ENCODE peak calls at places on chromosomes 5 and 9, in nine cellular contexts. One of them, this sample, is unnamed.

GRCh38 chr9:133729646-133730281 is 8.4 kb downstream of the SARDH start:
- DNase-seq in astrocyte of the spinal cord: no peak
- DNase-seq in esophagus squamous epithelium: no peak
- DNase-seq in glutamatergic neuron: no peak
- DNase-seq in GM13977: no peak
- DNase-seq in cardiac muscle cell: no peak
- DNase-seq in brain microvascular endothelial cell: no peak
- DNase-seq in breast epithelium: peak
- DNase-seq in osteocyte: peak
- DNase-seq in this sample: no peak

GRCh38 chr5:124644582-124644981 is 101.9 kb downstream of the ZNF608 start:
- DNase-seq in astrocyte of the spinal cord: no peak
- DNase-seq in esophagus squamous epithelium: no peak
- DNase-seq in glutamatergic neuron: no peak
- DNase-seq in GM13977: no peak
- DNase-seq in cardiac muscle cell: no peak
- DNase-seq in brain microvascular endothelial cell: no peak
- DNase-seq in breast epithelium: no peak
- DNase-seq in osteocyte: no peak
- DNase-seq in this sample: no peak

GRCh38 chr5:171577940-171578856 is 158.8 kb downstream of the FGF18 start:
- DNase-seq in astrocyte of the spinal cord: no peak
- DNase-seq in esophagus squamous epithelium: no peak
- DNase-seq in glutamatergic neuron: no peak
- DNase-seq in GM13977: no peak
- DNase-seq in cardiac muscle cell: no peak
- DNase-seq in brain microvascular endothelial cell: no peak
- DNase-seq in breast epithelium: no peak
- DNase-seq in osteocyte: peak
- DNase-seq in this sample: no peak

GRCh38 chr9:99076483-99077171 is 28.3 kb upstream of the TGFBR1 start:
- DNase-seq in astrocyte of the spinal cord: no peak
- DNase-seq in esophagus squamous epithelium: no peak
- DNase-seq in glutamatergic neuron: no peak
- DNase-seq in GM13977: peak
- DNase-seq in cardiac muscle cell: no peak
- DNase-seq in brain microvascular endothelial cell: no peak
- DNase-seq in breast epithelium: no peak
- DNase-seq in osteocyte: no peak
- DNase-seq in this sample: no peak

GRCh38 chr9:125534934-125535701 is 171.9 kb downstream of the MAPKAP1 start:
- DNase-seq in astrocyte of the spinal cord: no peak
- DNase-seq in esophagus squamous epithelium: no peak
- DNase-seq in glutamatergic neuron: no peak
- DNase-seq in GM13977: no peak
- DNase-seq in cardiac muscle cell: peak
- DNase-seq in brain microvascular endothelial cell: no peak
- DNase-seq in breast epithelium: no peak
- DNase-seq in osteocyte: no peak
- DNase-seq in this sample: no peak

GRCh38 chr5:17327048-17327447 is 109.6 kb downstream of the BASP1 start:
- DNase-seq in astrocyte of the spinal cord: no peak
- DNase-seq in esophagus squamous epithelium: no peak
- DNase-seq in glutamatergic neuron: no peak
- DNase-seq in GM13977: no peak
- DNase-seq in cardiac muscle cell: peak
- DNase-seq in brain microvascular endothelial cell: no peak
- DNase-seq in breast epithelium: no peak
- DNase-seq in osteocyte: no peak
- DNase-seq in this sample: no peak

GRCh38 chr5:179313849-179314521 is 31.3 kb downstream of the ADAMTS2 start:
- DNase-seq in astrocyte of the spinal cord: peak
- DNase-seq in esophagus squamous epithelium: no peak
- DNase-seq in glutamatergic neuron: peak
- DNase-seq in GM13977: no peak
- DNase-seq in cardiac muscle cell: no peak
- DNase-seq in brain microvascular endothelial cell: no peak
- DNase-seq in breast epithelium: peak
- DNase-seq in osteocyte: no peak
- DNase-seq in this sample: no peak

GRCh38 chr5:43652537-43653302 is 49.7 kb downstream of the NNT start:
- DNase-seq in astrocyte of the spinal cord: no peak
- DNase-seq in esophagus squamous epithelium: no peak
- DNase-seq in glutamatergic neuron: no peak
- DNase-seq in GM13977: no peak
- DNase-seq in cardiac muscle cell: no peak
- DNase-seq in brain microvascular endothelial cell: no peak
- DNase-seq in breast epithelium: no peak
- DNase-seq in osteocyte: no peak
- DNase-seq in this sample: no peak

GRCh38 chr5:75550597-75550996 is 38.9 kb downstream of the POLK start:
- DNase-seq in astrocyte of the spinal cord: no peak
- DNase-seq in esophagus squamous epithelium: no peak
- DNase-seq in glutamatergic neuron: no peak
- DNase-seq in GM13977: no peak
- DNase-seq in cardiac muscle cell: no peak
- DNase-seq in brain microvascular endothelial cell: no peak
- DNase-seq in breast epithelium: no peak
- DNase-seq in osteocyte: no peak
- DNase-seq in this sample: no peak

GRCh38 chr9:12178634-12179033 is 514.6 kb upstream of the TYRP1 start:
- DNase-seq in astrocyte of the spinal cord: no peak
- DNase-seq in esophagus squamous epithelium: no peak
- DNase-seq in glutamatergic neuron: no peak
- DNase-seq in GM13977: no peak
- DNase-seq in cardiac muscle cell: no peak
- DNase-seq in brain microvascular endothelial cell: no peak
- DNase-seq in breast epithelium: no peak
- DNase-seq in osteocyte: no peak
- DNase-seq in this sample: no peak

GRCh38 chr9:113574381-113575262 is 111.1 kb downstream of the RGS3 start:
- DNase-seq in astrocyte of the spinal cord: no peak
- DNase-seq in esophagus squamous epithelium: no peak
- DNase-seq in glutamatergic neuron: no peak
- DNase-seq in GM13977: no peak
- DNase-seq in cardiac muscle cell: no peak
- DNase-seq in brain microvascular endothelial cell: no peak
- DNase-seq in breast epithelium: peak
- DNase-seq in osteocyte: no peak
- DNase-seq in this sample: no peak

GRCh38 chr5:113748403-113748802 is 234.9 kb downstream of the YTHDC2 start:
- DNase-seq in astrocyte of the spinal cord: no peak
- DNase-seq in esophagus squamous epithelium: no peak
- DNase-seq in glutamatergic neuron: no peak
- DNase-seq in GM13977: no peak
- DNase-seq in cardiac muscle cell: no peak
- DNase-seq in brain microvascular endothelial cell: no peak
- DNase-seq in breast epithelium: no peak
- DNase-seq in osteocyte: no peak
- DNase-seq in this sample: no peak

GRCh38 chr9:10127867-10128266 is 484.9 kb downstream of the PTPRD start:
- DNase-seq in astrocyte of the spinal cord: peak
- DNase-seq in esophagus squamous epithelium: no peak
- DNase-seq in glutamatergic neuron: no peak
- DNase-seq in GM13977: no peak
- DNase-seq in cardiac muscle cell: no peak
- DNase-seq in brain microvascular endothelial cell: no peak
- DNase-seq in breast epithelium: no peak
- DNase-seq in osteocyte: no peak
- DNase-seq in this sample: no peak

GRCh38 chr5:127958421-127959011 is 125.0 kb upstream of the SLC12A2 start:
- DNase-seq in astrocyte of the spinal cord: no peak
- DNase-seq in esophagus squamous epithelium: no peak
- DNase-seq in glutamatergic neuron: no peak
- DNase-seq in GM13977: no peak
- DNase-seq in cardiac muscle cell: no peak
- DNase-seq in brain microvascular endothelial cell: no peak
- DNase-seq in breast epithelium: no peak
- DNase-seq in osteocyte: no peak
- DNase-seq in this sample: no peak

GRCh38 chr5:73947876-73948275 is 321.9 kb downstream of the ARHGEF28 start:
- DNase-seq in astrocyte of the spinal cord: no peak
- DNase-seq in esophagus squamous epithelium: no peak
- DNase-seq in glutamatergic neuron: no peak
- DNase-seq in GM13977: no peak
- DNase-seq in cardiac muscle cell: no peak
- DNase-seq in brain microvascular endothelial cell: no peak
- DNase-seq in breast epithelium: no peak
- DNase-seq in osteocyte: no peak
- DNase-seq in this sample: no peak

GRCh38 chr9:136100700-136101614 is 5.9 kb upstream of the NACC2 start:
- DNase-seq in astrocyte of the spinal cord: no peak
- DNase-seq in esophagus squamous epithelium: no peak
- DNase-seq in glutamatergic neuron: no peak
- DNase-seq in GM13977: no peak
- DNase-seq in cardiac muscle cell: no peak
- DNase-seq in brain microvascular endothelial cell: no peak
- DNase-seq in breast epithelium: no peak
- DNase-seq in osteocyte: no peak
- DNase-seq in this sample: no peak

GRCh38 chr5:73994963-73995362 is 369.0 kb downstream of the ARHGEF28 start:
- DNase-seq in astrocyte of the spinal cord: no peak
- DNase-seq in esophagus squamous epithelium: no peak
- DNase-seq in glutamatergic neuron: no peak
- DNase-seq in GM13977: no peak
- DNase-seq in cardiac muscle cell: no peak
- DNase-seq in brain microvascular endothelial cell: no peak
- DNase-seq in breast epithelium: no peak
- DNase-seq in osteocyte: no peak
- DNase-seq in this sample: no peak

DNA sequence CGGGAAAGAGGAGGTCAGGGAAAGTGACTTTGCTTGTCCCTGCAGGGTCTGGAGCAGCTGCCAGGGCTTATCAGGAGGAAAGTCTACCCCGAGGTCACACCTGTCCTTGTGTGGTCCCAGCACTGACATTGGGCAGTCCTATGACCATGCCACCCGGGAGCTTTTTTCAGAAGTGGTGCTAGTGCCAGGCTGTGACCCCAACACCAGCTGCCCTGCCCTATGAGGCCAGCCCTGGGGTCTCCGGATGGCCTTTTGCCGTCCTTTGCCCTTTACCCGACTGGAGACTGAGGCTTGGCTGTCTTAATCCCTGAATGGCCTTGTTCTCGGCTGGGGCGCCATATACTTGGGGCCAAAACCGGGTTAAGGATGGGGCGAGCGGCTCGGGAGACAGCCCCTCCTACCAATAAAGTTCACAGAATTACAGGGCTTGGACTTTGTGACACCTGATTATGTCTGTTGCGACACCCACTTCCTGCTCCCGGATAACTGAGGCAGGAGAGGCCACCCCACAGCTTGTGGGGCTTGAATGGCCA is 22.2 kb upstream of the SLC9A3 start:
- DNase-seq in astrocyte of the spinal cord: no peak
- DNase-seq in esophagus squamous epithelium: no peak
- DNase-seq in glutamatergic neuron: no peak
- DNase-seq in GM13977: no peak
- DNase-seq in cardiac muscle cell: no peak
- DNase-seq in brain microvascular endothelial cell: no peak
- DNase-seq in breast epithelium: no peak
- DNase-seq in osteocyte: no peak
- DNase-seq in this sample: no peak
- TF ChIP-seq CTCF in astrocyte of the spinal cord: no peak
- TF ChIP-seq CTCF in esophagus squamous epithelium: no peak
- TF ChIP-seq CTCF in glutamatergic neuron: no peak
- TF ChIP-seq CTCF in GM13977: no peak
- TF ChIP-seq CTCF in cardiac muscle cell: no peak
- TF ChIP-seq CTCF in brain microvascular endothelial cell: no peak
- TF ChIP-seq CTCF in breast epithelium: no peak
- TF ChIP-seq CTCF in osteocyte: no peak
- TF ChIP-seq CTCF in this sample: no peak

GRCh38 chr5:77282337-77283027 is 72.0 kb downstream of the PDE8B start:
- DNase-seq in astrocyte of the spinal cord: peak
- DNase-seq in esophagus squamous epithelium: no peak
- DNase-seq in glutamatergic neuron: no peak
- DNase-seq in GM13977: no peak
- DNase-seq in cardiac muscle cell: no peak
- DNase-seq in brain microvascular endothelial cell: peak
- DNase-seq in breast epithelium: no peak
- DNase-seq in osteocyte: no peak
- DNase-seq in this sample: no peak
- TF ChIP-seq CTCF in astrocyte of the spinal cord: peak
- TF ChIP-seq CTCF in esophagus squamous epithelium: no peak
- TF ChIP-seq CTCF in glutamatergic neuron: no peak
- TF ChIP-seq CTCF in GM13977: no peak
- TF ChIP-seq CTCF in cardiac muscle cell: peak
- TF ChIP-seq CTCF in brain microvascular endothelial cell: peak
- TF ChIP-seq CTCF in breast epithelium: no peak
- TF ChIP-seq CTCF in osteocyte: peak
- TF ChIP-seq CTCF in this sample: no peak

GRCh38 chr5:91388362-91388761 is 5.2 kb upstream of the ARRDC3 start:
- DNase-seq in astrocyte of the spinal cord: no peak
- DNase-seq in esophagus squamous epithelium: no peak
- DNase-seq in glutamatergic neuron: no peak
- DNase-seq in GM13977: no peak
- DNase-seq in cardiac muscle cell: no peak
- DNase-seq in brain microvascular endothelial cell: no peak
- DNase-seq in breast epithelium: no peak
- DNase-seq in osteocyte: no peak
- DNase-seq in this sample: no peak

GRCh38 chr5:91384671-91385430 is 1.7 kb upstream of the ARRDC3 start:
- DNase-seq in astrocyte of the spinal cord: peak
- DNase-seq in esophagus squamous epithelium: no peak
- DNase-seq in glutamatergic neuron: no peak
- DNase-seq in GM13977: peak
- DNase-seq in cardiac muscle cell: peak
- DNase-seq in brain microvascular endothelial cell: peak
- DNase-seq in breast epithelium: no peak
- DNase-seq in osteocyte: no peak
- DNase-seq in this sample: no peak

GRCh38 chr5:91383027-91383955 is at the start of gene ARRDC3:
- DNase-seq in astrocyte of the spinal cord: peak
- DNase-seq in esophagus squamous epithelium: peak
- DNase-seq in glutamatergic neuron: peak
- DNase-seq in GM13977: peak
- DNase-seq in cardiac muscle cell: peak
- DNase-seq in brain microvascular endothelial cell: peak
- DNase-seq in breast epithelium: peak
- DNase-seq in osteocyte: peak
- DNase-seq in this sample: peak

GRCh38 chr5:91383956-91384300 is 811 bp upstream of the ARRDC3 start:
- DNase-seq in astrocyte of the spinal cord: no peak
- DNase-seq in esophagus squamous epithelium: no peak
- DNase-seq in glutamatergic neuron: no peak
- DNase-seq in GM13977: no peak
- DNase-seq in cardiac muscle cell: no peak
- DNase-seq in brain microvascular endothelial cell: no peak
- DNase-seq in breast epithelium: no peak
- DNase-seq in osteocyte: no peak
- DNase-seq in this sample: no peak

GRCh38 chr5:91386120-91386519 is 3.0 kb upstream of the ARRDC3 start:
- DNase-seq in astrocyte of the spinal cord: no peak
- DNase-seq in esophagus squamous epithelium: no peak
- DNase-seq in glutamatergic neuron: no peak
- DNase-seq in GM13977: no peak
- DNase-seq in cardiac muscle cell: no peak
- DNase-seq in brain microvascular endothelial cell: no peak
- DNase-seq in breast epithelium: no peak
- DNase-seq in osteocyte: no peak
- DNase-seq in this sample: no peak
- TF ChIP-seq CTCF in astrocyte of the spinal cord: no peak
- TF ChIP-seq CTCF in esophagus squamous epithelium: no peak
- TF ChIP-seq CTCF in glutamatergic neuron: no peak
- TF ChIP-seq CTCF in GM13977: no peak
- TF ChIP-seq CTCF in cardiac muscle cell: peak
- TF ChIP-seq CTCF in brain microvascular endothelial cell: no peak
- TF ChIP-seq CTCF in breast epithelium: no peak
- TF ChIP-seq CTCF in osteocyte: no peak
- TF ChIP-seq CTCF in this sample: no peak

GRCh38 chr9:3526166-3526902 is 533 bp upstream of the RFX3 start:
- DNase-seq in astrocyte of the spinal cord: peak
- DNase-seq in esophagus squamous epithelium: peak
- DNase-seq in glutamatergic neuron: peak
- DNase-seq in GM13977: peak
- DNase-seq in cardiac muscle cell: peak
- DNase-seq in brain microvascular endothelial cell: peak
- DNase-seq in breast epithelium: peak
- DNase-seq in osteocyte: peak
- DNase-seq in this sample: peak
- TF ChIP-seq CTCF in astrocyte of the spinal cord: no peak
- TF ChIP-seq CTCF in esophagus squamous epithelium: no peak
- TF ChIP-seq CTCF in glutamatergic neuron: no peak
- TF ChIP-seq CTCF in GM13977: no peak
- TF ChIP-seq CTCF in cardiac muscle cell: no peak
- TF ChIP-seq CTCF in brain microvascular endothelial cell: no peak
- TF ChIP-seq CTCF in breast epithelium: no peak
- TF ChIP-seq CTCF in osteocyte: no peak
- TF ChIP-seq CTCF in this sample: no peak

This sample was measured in activated B cell treated with CpG ODN at 0.5 μM for 24 hours.